ENCODE peak calls at places on chromosome 3, in six cellular contexts. N is HTR-8/SVneo; Z is activated CD4-positive, alpha-beta T cell treated with anti-CD3 and anti-CD28 coated beads, Interleukin-2, amount 50 U/mL, for 1 hour; U is stomach; T is SK-N-MC; J is fibroblast of villous mesenchyme. Q is an unnamed sample.
A peak's percentile ranks its signal among the peaks of the same experiment; 100 is the strongest.

GRCh38 chr3:120438971-120439370 is 11.8 kb downstream of the FSTL1 start:
- DNase-seq in U (no peak), N (no peak), J (peak; percentile 98), Z (no peak), T (no peak), Q (peak; percentile 48)

GRCh38 chr3:30502742-30503073 is 103.7 kb upstream of the TGFBR2 start:
- DNase-seq in T (no peak), N (no peak), Z (no peak), U (no peak), J (no peak), Q (no peak)

GRCh38 chr3:147419062-147419701 is 10.0 kb downstream of the ZIC1 start:
- DNase-seq in T (no peak), J (no peak), N (peak; percentile 59), U (no peak), Z (no peak), Q (no peak)

GRCh38 chr3:112531358-112531781 is 30.4 kb downstream of the ATG3 start:
- DNase-seq in N (peak; percentile 41), T (peak; percentile 14), J (peak; percentile 44), U (no peak), Z (no peak), Q (peak; percentile 11)

GRCh38 chr3:111799951-111800350 is 59.1 kb upstream of the PHLDB2 start:
- DNase-seq in Z (no peak), N (no peak), J (no peak), T (no peak), U (no peak), Q (no peak)

GRCh38 chr3:170726976-170727661 is 141.2 kb upstream of the SLC7A14 start:
- DNase-seq in J (peak; percentile 89), T (no peak), N (peak; percentile 45), Z (no peak), U (no peak), Q (peak; percentile 57)

GRCh38 chr3:66419053-66419440 is 81.8 kb downstream of the LRIG1 start:
- DNase-seq in N (no peak), T (no peak), U (no peak), Z (no peak), J (no peak), Q (no peak)

GRCh38 chr3:119235151-119235550 is 5.5 kb downstream of the B4GALT4 start:
- DNase-seq in Z (no peak), U (no peak), J (peak; percentile 24), N (peak; percentile 10), T (no peak), Q (peak; percentile 54)

GRCh38 chr3:14274999-14275961 is 96.7 kb downstream of the LSM3 start:
- DNase-seq in U (no peak), N (no peak), T (no peak), J (no peak), Z (no peak), Q (no peak)

GRCh38 chr3:98977520-98977919 is 76.0 kb upstream of the DCBLD2 start:
- DNase-seq in J (peak; percentile 70), U (no peak), T (no peak), Z (no peak), N (no peak), Q (peak; percentile 50)

GRCh38 chr3:160480931-160481330 is 31.3 kb upstream of the TRIM59 start:
- DNase-seq in Z (no peak), U (no peak), J (no peak), N (no peak), T (no peak), Q (no peak)

GRCh38 chr3:195240171-195240701 is 30.7 kb downstream of the XXYLT1 start:
- DNase-seq in T (no peak), Z (no peak), N (no peak), J (no peak), U (no peak), Q (no peak)

GRCh38 chr3:172808969-172809546 is 58.5 kb downstream of the ECT2 start:
- DNase-seq in J (peak; percentile 65), Z (no peak), U (no peak), N (no peak), T (peak; percentile 72), Q (no peak)

GRCh38 chr3:117629505-117629904 is 919.9 kb downstream of the TUSC7 start:
- DNase-seq in J (no peak), U (no peak), T (no peak), N (no peak), Z (no peak), Q (no peak)

GRCh38 chr3:193843447-193844301 is 250.7 kb downstream of the OPA1 start:
- DNase-seq in T (no peak), N (no peak), J (no peak), Z (no peak), U (peak; percentile 71), Q (no peak)

GRCh38 chr3:111837112-111837511 is 22.0 kb upstream of the PHLDB2 start:
- DNase-seq in J (no peak), N (no peak), Z (no peak), T (no peak), U (no peak), Q (no peak)

GRCh38 chr3:123467051-123467450 is 18.2 kb upstream of the ADCY5 start:
- DNase-seq in Z (no peak), J (no peak), U (no peak), N (no peak), T (no peak), Q (no peak)

GRCh38 chr3:8313591-8314298 is 187.9 kb upstream of the LMCD1 start:
- DNase-seq in N (no peak), Z (no peak), J (no peak), U (peak; percentile 47), T (no peak), Q (no peak)

GRCh38 chr3:96813820-96814580 is 394 bp upstream of the EPHA6 start:
- DNase-seq in N (peak; percentile 43), U (peak; percentile 35), Z (no peak), J (peak; percentile 49), T (no peak), Q (peak; percentile 37)

GRCh38 chr3:31174055-31174454 is 279.6 kb upstream of the GADL1 start:
- DNase-seq in U (no peak), T (no peak), Z (no peak), J (no peak), N (no peak), Q (no peak)

GRCh38 chr3:123522666-123523412 is 62.0 kb downstream of the HACD2 start:
- DNase-seq in T (no peak), U (no peak), N (no peak), J (no peak), Z (no peak), Q (no peak)

GRCh38 chr3:149494022-149494758 is 19.7 kb downstream of the TM4SF4 start:
- DNase-seq in N (peak; percentile 53), T (peak; percentile 50), J (peak; percentile 76), U (peak; percentile 77), Z (peak; percentile 4), Q (peak; percentile 49)

GRCh38 chr3:106281231-106281630 is 412.4 kb upstream of the CBLB start:
- DNase-seq in Z (no peak), N (no peak), U (no peak), J (peak; percentile 69), T (no peak), Q (no peak)

GRCh38 chr3:127070776-127071175 is 87.9 kb downstream of the PLXNA1 start:
- DNase-seq in J (no peak), T (no peak), Z (no peak), N (no peak), U (no peak), Q (no peak)

GRCh38 chr3:22836131-22836530 is 367.0 kb upstream of the UBE2E2 start:
- DNase-seq in Z (no peak), N (no peak), T (no peak), U (no peak), J (no peak), Q (no peak)

GRCh38 chr3:11136871-11137626 is 17.2 kb upstream of the HRH1 start:
- DNase-seq in J (peak; percentile 99), T (no peak), U (no peak), N (peak; percentile 99), Z (no peak), Q (peak; percentile 90)

GRCh38 chr3:39448506-39449233 is 18.8 kb upstream of the MOBP start:
- DNase-seq in U (no peak), J (no peak), Z (no peak), N (no peak), T (no peak), Q (no peak)

GRCh38 chr3:12350151-12350813 is 61.4 kb downstream of the PPARG start:
- DNase-seq in N (no peak), T (no peak), Z (no peak), U (peak; percentile 57), J (peak; percentile 61), Q (no peak)

GRCh38 chr3:46960081-46960701 is 16.4 kb downstream of the CCDC12 start:
- DNase-seq in Z (no peak), N (no peak), T (no peak), U (no peak), J (peak; percentile 69), Q (no peak)

GRCh38 chr3:186432189-186432588 is 70.2 kb upstream of the DGKG start:
- DNase-seq in J (peak; percentile 10), N (no peak), T (no peak), Z (no peak), U (no peak), Q (peak; percentile 31)

GRCh38 chr3:60013241-60013640 is 963.4 kb upstream of the CFAP20DC start:
- DNase-seq in U (no peak), Z (no peak), T (no peak), J (no peak), N (no peak), Q (no peak)

GRCh38 chr3:99430348-99431134 is 207.9 kb upstream of the COL8A1 start:
- DNase-seq in U (no peak), Z (no peak), N (no peak), T (no peak), J (no peak), Q (no peak)

GRCh38 chr3:60610441-60611112 is 640.7 kb downstream of the FHIT start:
- DNase-seq in Z (no peak), N (no peak), U (peak; percentile 29), T (no peak), J (peak; percentile 63), Q (no peak)

GRCh38 chr3:187211532-187212274 is 14.4 kb downstream of the RTP1 start:
- DNase-seq in T (no peak), N (no peak), J (no peak), U (no peak), Z (no peak), Q (no peak)

GRCh38 chr3:174540081-174540480 is 319.1 kb upstream of the NAALADL2 start:
- DNase-seq in N (no peak), J (no peak), Z (no peak), U (no peak), T (no peak), Q (no peak)

GRCh38 chr3:159919873-159920272 is 68.8 kb upstream of the IL12A start:
- DNase-seq in U (no peak), J (no peak), T (no peak), Z (no peak), N (no peak), Q (no peak)

Q was measured in hepatic stellate cell.